ENCODE peak calls at places on chromosomes 13 and 19, in six cellular contexts. F is aorta; Q is mucosa of descending colon; N is AG09319; K is EL; W is activated CD8-positive, alpha-beta T cell treated with anti-CD3 and anti-CD28 coated beads for 36 hours. G is an unnamed sample.

GRCh38 chr13:111859361-111860105 is 207.4 kb upstream of the SOX1 start:
- DNase-seq in N (no peak), Q (no peak), K (no peak), W (no peak), F (no peak), G (no peak)

GRCh38 chr19:13100031-13100588 is 2.5 kb downstream of the LYL1 start:
- DNase-seq in W (peak), K (no peak), Q (no peak), F (no peak), N (no peak), G (no peak)

GRCh38 chr13:24075137-24075975 is 85.2 kb upstream of the SPATA13 start:
- DNase-seq in F (no peak), N (no peak), K (no peak), Q (no peak), W (no peak), G (peak)

GRCh38 chr19:2095338-2095938 is 688 bp downstream of the MOB3A start:
- DNase-seq in N (no peak), K (no peak), W (peak), F (no peak), Q (peak), G (no peak)

GRCh38 chr19:6648141-6648715 is 21.7 kb downstream of the TNFSF14 start:
- DNase-seq in N (no peak), K (no peak), F (no peak), Q (no peak), W (no peak), G (no peak)

GRCh38 chr19:48390188-48391099 is 907 bp downstream of the KDELR1 start:
- DNase-seq in K (peak), Q (peak), W (peak), N (no peak), F (peak), G (peak)

GRCh38 chr19:7415857-7416371 is 67.2 kb downstream of the ARHGEF18 start:
- DNase-seq in Q (no peak), W (no peak), K (no peak), N (no peak), F (no peak), G (no peak)

GRCh38 chr13:78609464-78610205 is 6.3 kb upstream of the POU4F1 start:
- DNase-seq in K (peak), F (peak), W (no peak), N (no peak), Q (no peak), G (no peak)

GRCh38 chr19:49145485-49146407 is 9.4 kb downstream of the HRC start:
- DNase-seq in F (peak), W (peak), N (no peak), K (peak), Q (peak), G (peak)

GRCh38 chr19:48969276-48970138 is 4.4 kb downstream of the FTL start:
- DNase-seq in Q (no peak), F (peak), K (no peak), W (peak), N (no peak), G (peak)

GRCh38 chr13:110726726-110727125 is 13.2 kb downstream of the ING1 start:
- DNase-seq in K (no peak), W (peak), N (no peak), F (no peak), Q (no peak), G (no peak)

GRCh38 chr13:44399045-44399444 is 25.4 kb downstream of the SERP2 start:
- DNase-seq in W (no peak), Q (no peak), K (no peak), F (no peak), N (no peak), G (no peak)

GRCh38 chr13:94657167-94657566 is 55.2 kb downstream of the SOX21 start:
- DNase-seq in K (no peak), N (no peak), Q (no peak), F (no peak), W (peak), G (peak)

GRCh38 chr13:110400786-110401533 is 93.9 kb downstream of the COL4A2 start:
- DNase-seq in N (peak), K (peak), F (no peak), Q (no peak), W (no peak), G (no peak)

GRCh38 chr13:42057918-42058530 is 9.6 kb downstream of the DGKH start:
- DNase-seq in F (no peak), K (no peak), Q (no peak), W (no peak), N (no peak), G (no peak)

GRCh38 chr13:94602467-94602866 is 810 bp downstream of the GPR180 start:
- DNase-seq in F (no peak), Q (no peak), W (no peak), K (no peak), N (no peak), G (no peak)

GRCh38 chr13:30165791-30166190 is 141.6 kb downstream of the KATNAL1 start:
- DNase-seq in N (no peak), W (no peak), Q (no peak), K (no peak), F (no peak), G (no peak)